ENCODE peak calls at places on chromosomes 3 and 15, in four cellular contexts. C is tibial nerve, Y is left ventricle myocardium inferior, Z is A549. O is an unnamed sample.

GRCh38 chr3:187742351-187743171 is 2.7 kb downstream of the BCL6 start:
- DNase-seq in C (no peak), Y (peak), Z (no peak), O (peak)

GRCh38 chr15:37973856-37974255 is 39.4 kb downstream of the TMCO5A start:
- DNase-seq in C (no peak), Y (no peak), Z (no peak), O (no peak)

GRCh38 chr3:119748996-119749395 is 32.9 kb upstream of the NR1I2 start:
- DNase-seq in C (no peak), Y (no peak), Z (no peak), O (no peak)

GRCh38 chr15:101240364-101240763 is 11.5 kb downstream of the CHSY1 start:
- DNase-seq in C (no peak), Y (no peak), Z (no peak), O (no peak)

GRCh38 chr3:151387443-151388241 is 3.1 kb upstream of the P2RY12 start:
- DNase-seq in C (no peak), Y (no peak), Z (no peak), O (no peak)

GRCh38 chr3:141288331-141288990 is 56.8 kb downstream of the PXYLP1 start:
- DNase-seq in C (no peak), Y (no peak), Z (no peak), O (no peak)

GRCh38 chr3:81277853-81278252 is 483.6 kb downstream of the GBE1 start:
- DNase-seq in C (no peak), Y (no peak), Z (no peak), O (no peak)

GRCh38 chr3:190003730-190004129 is 117.0 kb downstream of the P3H2 start:
- DNase-seq in C (no peak), Y (no peak), Z (peak), O (no peak)

GRCh38 chr3:59734061-59734460 is 684.2 kb upstream of the CFAP20DC start:
- DNase-seq in C (no peak), Y (no peak), Z (no peak), O (no peak)

GRCh38 chr3:151044706-151045105 is 40.8 kb upstream of the MED12L start:
- DNase-seq in C (no peak), Y (no peak), Z (no peak), O (no peak)

GRCh38 chr3:5245927-5246326 is 58.4 kb downstream of the EDEM1 start:
- DNase-seq in C (no peak), Y (no peak), Z (no peak), O (no peak)

GRCh38 chr15:83018477-83018876 is 7.0 kb upstream of the C15orf40 start:
- DNase-seq in C (no peak), Y (no peak), Z (no peak), O (no peak)

GRCh38 chr3:187964759-187965158 is 189.2 kb upstream of the LPP start:
- DNase-seq in C (no peak), Y (no peak), Z (no peak), O (no peak)

GRCh38 chr3:132669256-132669777 is 9.2 kb downstream of the UBA5 start:
- DNase-seq in C (no peak), Y (no peak), Z (no peak), O (no peak)

GRCh38 chr15:55991841-55992768 is 1.3 kb downstream of the NEDD4 start:
- DNase-seq in C (no peak), Y (no peak), Z (no peak), O (no peak)

GRCh38 chr3:187107989-187108388 is 31.3 kb downstream of the RPL39L start:
- DNase-seq in C (no peak), Y (no peak), Z (no peak), O (no peak)

GRCh38 chr3:13143381-13144004 is 70.3 kb upstream of the IQSEC1 start:
- DNase-seq in C (no peak), Y (no peak), Z (no peak), O (no peak)

GRCh38 chr3:196273655-196274054 is 13.9 kb downstream of the PCYT1A start:
- DNase-seq in C (no peak), Y (no peak), Z (no peak), O (no peak)

GRCh38 chr15:77667835-77668234 is 35.1 kb upstream of the LINGO1 start:
- DNase-seq in C (no peak), Y (no peak), Z (no peak), O (no peak)

GRCh38 chr3:49173116-49173791 is 1.9 kb downstream of the KLHDC8B start:
- DNase-seq in C (no peak), Y (peak), Z (no peak), O (no peak)

DNA sequence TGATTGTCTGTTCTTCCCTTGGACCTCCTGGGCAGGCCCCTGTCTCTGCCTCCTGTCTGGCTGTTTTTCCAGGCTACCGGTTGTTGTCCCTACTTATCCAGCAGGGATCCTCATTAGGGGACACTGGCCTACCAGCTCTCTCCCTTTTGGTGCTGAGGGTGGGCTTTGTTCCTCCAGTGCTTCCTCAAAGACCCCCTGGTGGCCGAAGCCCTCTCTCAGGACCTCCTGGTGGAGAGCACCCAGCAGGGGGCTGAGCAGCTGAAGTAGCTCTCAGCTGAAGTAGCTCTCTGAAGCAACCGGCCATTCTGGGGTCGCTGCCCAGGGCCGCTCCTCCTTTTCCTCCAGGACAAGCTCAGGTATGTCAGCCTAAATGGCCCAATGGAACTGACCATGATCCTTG is 27.5 kb downstream of the ARNT2 start:
- DNase-seq in C (no peak), Y (no peak), Z (no peak), O (no peak)
- TF ChIP-seq CTCF in C (no peak), Y (no peak), Z (no peak), O (no peak)

DNA sequence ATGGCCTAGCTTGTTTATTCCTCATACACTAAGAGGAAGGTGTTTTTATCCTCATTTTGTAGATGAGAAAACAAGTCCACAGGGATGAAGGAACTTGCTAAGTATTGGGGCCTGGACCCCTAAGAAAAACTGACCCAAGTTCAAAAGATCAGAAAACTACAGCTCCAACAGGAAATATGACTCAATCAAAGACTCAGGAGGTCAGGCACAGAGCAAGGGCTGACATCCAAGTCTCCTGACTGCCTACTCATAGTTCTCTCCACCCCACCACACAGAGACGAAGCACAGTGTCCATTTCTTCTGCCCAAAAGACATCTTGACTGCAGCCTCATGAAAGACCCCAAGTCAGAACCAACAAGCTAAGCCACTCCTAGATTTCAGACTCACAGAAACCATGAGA is 26.9 kb upstream of the TPM1 start:
- DNase-seq in C (no peak), Y (no peak), Z (peak), O (no peak)
- H3K27ac ChIP-seq in C (peak), Y (peak), Z (peak), O (no peak)

GRCh38 chr15:84659904-84660781 is 2.1 kb upstream of the NMB start:
- DNase-seq in C (no peak), Y (no peak), Z (no peak), O (no peak)
- TF ChIP-seq CTCF in C (no peak), Y (no peak), Z (no peak), O (no peak)

GRCh38 chr3:15726043-15726442 is 71.7 kb downstream of the ANKRD28 start:
- DNase-seq in C (no peak), Y (no peak), Z (no peak), O (no peak)
- H3K27ac ChIP-seq in C (peak), Y (no peak), Z (peak), O (no peak)

DNA sequence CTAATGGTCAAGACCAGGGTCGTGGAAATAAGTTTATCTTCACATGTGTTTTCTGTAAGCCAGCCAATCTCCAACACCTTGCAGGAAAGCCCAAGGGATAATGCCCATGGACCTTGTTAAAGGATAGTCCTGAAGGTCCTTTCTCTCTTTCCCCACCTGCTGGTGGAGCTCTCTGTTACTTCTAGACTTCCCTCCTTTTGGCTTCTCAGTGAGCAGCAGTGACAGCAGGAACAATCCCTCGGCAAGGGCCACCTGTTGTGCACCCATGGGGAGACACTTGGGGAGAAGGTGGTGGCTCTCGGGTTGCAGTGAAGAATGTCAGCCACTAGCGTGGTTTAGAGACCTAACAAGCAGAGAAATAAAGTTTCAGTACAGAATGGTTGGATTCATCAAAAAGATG is 84.0 kb upstream of the OSBPL11 start:
- DNase-seq in C (no peak), Y (no peak), Z (no peak), O (no peak)
- TF ChIP-seq CTCF in C (no peak), Y (no peak), Z (no peak), O (no peak)